ENCODE peak calls at places on chromosomes 1 and 21, in seven cellular contexts. H, X, N, I, G, A and M are unnamed samples.

GRCh38 chr1:183173828-183174227 is 12.2 kb upstream of the LAMC2 start:
- DNase-seq in G (no peak), H (no peak), A (no peak), N (no peak), I (no peak), X (no peak), M (no peak)

GRCh38 chr1:94865369-94865768 is 45.2 kb downstream of the SLC44A3 start:
- DNase-seq in X (no peak), H (no peak), G (no peak), N (no peak), I (no peak), A (peak), M (no peak)

GRCh38 chr1:7527733-7528045 is 243.4 kb upstream of the VAMP3 start:
- DNase-seq in N (no peak), G (no peak), A (no peak), I (no peak), H (no peak), X (no peak), M (no peak)

GRCh38 chr1:187943606-187944403 is 1115.1 kb downstream of the PLA2G4A start:
- DNase-seq in G (no peak), N (no peak), H (no peak), X (no peak), A (no peak), I (no peak), M (no peak)

GRCh38 chr1:109181085-109181806 is 32.5 kb upstream of the SARS1 start:
- DNase-seq in N (peak), A (peak), G (no peak), I (no peak), H (no peak), X (no peak), M (no peak)

GRCh38 chr1:153260980-153261792 is 1.7 kb downstream of the LORICRIN start:
- DNase-seq in X (peak), I (no peak), N (no peak), A (peak), H (peak), G (peak), M (no peak)

GRCh38 chr21:45747802-45748445 is 104.4 kb downstream of the PCBP3 start:
- DNase-seq in H (no peak), A (peak), N (peak), G (no peak), I (no peak), X (no peak), M (no peak)

GRCh38 chr1:12436817-12437599 is 181.0 kb downstream of the DHRS3 start:
- DNase-seq in H (no peak), G (no peak), A (peak), N (no peak), I (no peak), X (no peak), M (no peak)

GRCh38 chr1:234863596-234863995 is 253.6 kb upstream of the IRF2BP2 start:
- DNase-seq in H (no peak), G (peak), X (peak), N (no peak), I (no peak), A (no peak), M (no peak)

GRCh38 chr1:83716641-83717040 is 282.3 kb downstream of the TTLL7 start:
- DNase-seq in A (no peak), G (no peak), N (no peak), H (no peak), I (no peak), X (no peak), M (no peak)

GRCh38 chr1:99180343-99180808 is 83.9 kb upstream of the PLPPR4 start:
- DNase-seq in X (peak), A (peak), H (peak), N (peak), G (peak), I (peak), M (peak)

GRCh38 chr1:86155807-86156561 is 588 bp downstream of the COL24A1 start:
- DNase-seq in G (peak), A (peak), H (no peak), N (peak), I (no peak), X (no peak), M (no peak)

GRCh38 chr1:109930252-109930993 is 19.8 kb downstream of the CSF1 start:
- DNase-seq in G (no peak), H (no peak), I (no peak), X (no peak), N (no peak), A (no peak), M (no peak)

GRCh38 chr1:224183591-224184312 is 712 bp downstream of the DEGS1 start:
- DNase-seq in X (peak), H (peak), N (peak), G (peak), A (peak), I (no peak), M (peak)

GRCh38 chr1:70496181-70496580 is 85.1 kb downstream of the CTH start:
- DNase-seq in I (no peak), A (no peak), G (no peak), N (no peak), X (no peak), H (no peak), M (no peak)

GRCh38 chr1:151888972-151889570 is 20.2 kb downstream of the THEM4 start:
- DNase-seq in I (no peak), G (no peak), N (peak), X (no peak), A (no peak), H (no peak), M (no peak)

GRCh38 chr1:97869441-97869840 is 51.4 kb downstream of the DPYD start:
- DNase-seq in N (no peak), A (no peak), G (no peak), I (no peak), H (no peak), X (no peak), M (no peak)

GRCh38 chr1:1535989-1536937 is 4.2 kb downstream of the TMEM240 start:
- DNase-seq in X (no peak), N (no peak), G (no peak), A (no peak), I (no peak), H (no peak), M (no peak)

GRCh38 chr1:207454046-207454964 is at the start of gene CR2:
- DNase-seq in H (peak), N (peak), G (peak), I (no peak), X (peak), A (no peak), M (no peak)

GRCh38 chr21:44854664-44855446 is 18.6 kb downstream of the PTTG1IP start:
- DNase-seq in X (no peak), I (no peak), A (no peak), H (no peak), G (no peak), N (no peak), M (no peak)

GRCh38 chr1:29550119-29550841 is 314.0 kb downstream of the PTPRU start:
- DNase-seq in N (peak), A (no peak), X (no peak), G (peak), I (no peak), H (no peak), M (no peak)

GRCh38 chr1:239786464-239786863 is 305.2 kb upstream of the FMN2 start:
- DNase-seq in N (no peak), X (no peak), I (no peak), A (no peak), G (no peak), H (no peak), M (no peak)

GRCh38 chr1:240232548-240232947 is 140.9 kb downstream of the FMN2 start:
- DNase-seq in I (no peak), X (no peak), H (no peak), A (no peak), G (no peak), N (no peak), M (no peak)

GRCh38 chr1:91804546-91805023 is 81.4 kb downstream of the TGFBR3 start:
- DNase-seq in G (no peak), X (peak), A (peak), I (no peak), H (peak), N (no peak), M (peak)

GRCh38 chr1:214549604-214550338 is 1.6 kb downstream of the PTPN14 start:
- DNase-seq in A (peak), I (no peak), H (no peak), X (no peak), G (no peak), N (peak), M (no peak)

GRCh38 chr21:45452696-45453307 is 47.8 kb downstream of the COL18A1 start:
- DNase-seq in X (no peak), I (no peak), N (no peak), G (no peak), H (no peak), A (no peak), M (no peak)

GRCh38 chr1:96992871-96993270 is 271.3 kb downstream of the PTBP2 start:
- DNase-seq in H (no peak), G (no peak), X (no peak), A (no peak), N (no peak), I (no peak), M (no peak)

GRCh38 chr1:17292299-17293198 is 15.4 kb upstream of the PADI4 start:
- DNase-seq in G (no peak), H (no peak), X (no peak), I (no peak), N (no peak), A (no peak), M (no peak)

GRCh38 chr1:76013209-76013581 is 61.4 kb upstream of the ST6GALNAC3 start:
- DNase-seq in H (no peak), I (no peak), A (no peak), N (no peak), G (no peak), X (no peak), M (no peak)

GRCh38 chr1:38651669-38652068 is 207.9 kb downstream of the RRAGC start:
- DNase-seq in I (no peak), A (no peak), H (no peak), X (no peak), N (no peak), G (no peak), M (no peak)

GRCh38 chr1:8794605-8795004 is 22.8 kb downstream of the RERE start:
- DNase-seq in G (no peak), X (no peak), N (no peak), I (no peak), H (no peak), A (no peak), M (peak)

GRCh38 chr1:160795951-160796383 is at the start of gene LY9:
- DNase-seq in N (no peak), G (no peak), H (peak), X (peak), A (no peak), I (no peak), M (peak)

GRCh38 chr1:25900209-25900608 is 6.0 kb downstream of the STMN1 start:
- DNase-seq in H (no peak), N (no peak), A (no peak), X (no peak), I (no peak), G (no peak), M (no peak)

GRCh38 chr1:202133016-202133415 is 10.3 kb downstream of the GPR37L1 start:
- DNase-seq in G (peak), A (no peak), I (peak), X (no peak), H (no peak), N (peak), M (no peak)

GRCh38 chr1:53486395-53487026 is 27.3 kb downstream of the DMRTB1 start:
- DNase-seq in I (no peak), H (no peak), G (no peak), N (no peak), A (no peak), X (no peak), M (no peak)

GRCh38 chr1:53483656-53484055 is 24.5 kb downstream of the DMRTB1 start:
- DNase-seq in G (no peak), X (no peak), H (no peak), I (no peak), A (no peak), N (no peak), M (no peak)

GRCh38 chr1:53484705-53485477 is 25.7 kb downstream of the DMRTB1 start:
- DNase-seq in I (no peak), H (no peak), A (no peak), N (no peak), G (no peak), X (no peak), M (no peak)

GRCh38 chr1:53483170-53483569 is 24.0 kb downstream of the DMRTB1 start:
- DNase-seq in G (no peak), N (no peak), H (no peak), X (no peak), A (no peak), I (no peak), M (no peak)

GRCh38 chr1:53485478-53486394 is 26.5 kb downstream of the DMRTB1 start:
- DNase-seq in H (peak), I (peak), A (peak), N (peak), X (peak), G (peak), M (peak)
- TF ChIP-seq CTCF in H (peak), I (peak), A (peak), N (peak), X (peak), G (peak), M (peak)

GRCh38 chr1:77797991-77798390 is 18.5 kb downstream of the MIGA1 start:
- DNase-seq in G (no peak), A (peak), X (no peak), H (no peak), I (no peak), N (no peak), M (no peak)
- H3K27ac ChIP-seq in G (no peak), A (no peak), X (no peak), H (no peak), I (peak), N (no peak), M (no peak)

DNA sequence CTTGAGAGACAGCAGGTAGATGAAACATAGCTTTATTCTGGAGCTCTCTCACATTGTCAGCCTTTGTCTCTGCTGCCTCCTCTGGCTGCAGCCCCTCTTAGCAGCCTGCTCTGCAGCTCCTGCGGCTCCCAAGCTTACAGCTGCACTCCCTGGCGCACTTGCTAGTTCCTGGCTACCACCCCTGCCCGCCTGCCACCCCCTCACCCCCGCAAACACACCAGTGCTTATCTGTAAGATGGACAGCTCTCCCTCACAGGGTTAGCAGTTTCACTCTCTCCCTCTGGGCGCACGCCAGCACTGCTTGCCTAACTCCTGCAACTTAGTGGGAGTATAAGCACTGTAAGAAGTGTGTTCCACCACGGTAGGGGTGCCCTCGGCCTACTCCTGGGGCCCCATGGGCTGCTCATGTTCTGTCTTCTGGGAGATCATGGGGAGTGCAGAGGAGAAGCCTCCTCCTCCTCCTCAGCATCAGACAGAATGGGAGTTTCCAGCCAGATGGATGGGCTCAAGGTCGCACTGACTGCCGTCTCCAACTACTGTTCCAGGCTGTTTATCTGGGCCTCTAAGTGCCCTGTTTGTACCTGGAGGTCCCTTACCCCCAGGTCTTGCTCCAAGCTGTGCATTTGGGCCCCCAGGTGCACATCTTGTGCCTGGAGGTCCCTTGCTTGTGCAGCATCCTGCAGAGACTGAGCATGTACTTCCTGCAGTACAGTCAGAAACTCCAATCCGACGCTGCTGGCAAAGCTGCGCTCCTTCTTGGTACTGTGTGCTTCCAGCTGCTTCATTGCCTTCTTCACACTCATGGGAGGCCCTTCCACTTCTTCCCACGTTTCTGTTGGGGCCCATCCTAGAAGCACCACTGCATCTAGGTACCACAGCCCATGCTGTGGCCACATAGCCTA is 1388.1 kb downstream of the AMY1C start:
- DNase-seq in H (no peak), A (no peak), G (no peak), X (no peak), N (peak), I (no peak), M (no peak)
- TF ChIP-seq CTCF in H (no peak), A (no peak), G (no peak), X (no peak), N (peak), I (no peak), M (no peak)

GRCh38 chr1:204145033-204145504 is 6.8 kb downstream of the ETNK2 start:
- DNase-seq in X (no peak), N (no peak), H (no peak), G (no peak), I (no peak), A (no peak), M (no peak)

GRCh38 chr1:204142032-204142974 is 9.5 kb downstream of the ETNK2 start:
- DNase-seq in I (no peak), N (no peak), A (no peak), X (no peak), H (no peak), G (no peak), M (no peak)

GRCh38 chr1:204141131-204141530 is 10.7 kb downstream of the ETNK2 start:
- DNase-seq in H (no peak), A (no peak), X (no peak), N (no peak), I (no peak), G (no peak), M (no peak)

GRCh38 chr1:204146309-204146708 is 5.5 kb downstream of the ETNK2 start:
- DNase-seq in H (no peak), A (no peak), X (no peak), I (no peak), G (no peak), N (no peak), M (no peak)

DNA sequence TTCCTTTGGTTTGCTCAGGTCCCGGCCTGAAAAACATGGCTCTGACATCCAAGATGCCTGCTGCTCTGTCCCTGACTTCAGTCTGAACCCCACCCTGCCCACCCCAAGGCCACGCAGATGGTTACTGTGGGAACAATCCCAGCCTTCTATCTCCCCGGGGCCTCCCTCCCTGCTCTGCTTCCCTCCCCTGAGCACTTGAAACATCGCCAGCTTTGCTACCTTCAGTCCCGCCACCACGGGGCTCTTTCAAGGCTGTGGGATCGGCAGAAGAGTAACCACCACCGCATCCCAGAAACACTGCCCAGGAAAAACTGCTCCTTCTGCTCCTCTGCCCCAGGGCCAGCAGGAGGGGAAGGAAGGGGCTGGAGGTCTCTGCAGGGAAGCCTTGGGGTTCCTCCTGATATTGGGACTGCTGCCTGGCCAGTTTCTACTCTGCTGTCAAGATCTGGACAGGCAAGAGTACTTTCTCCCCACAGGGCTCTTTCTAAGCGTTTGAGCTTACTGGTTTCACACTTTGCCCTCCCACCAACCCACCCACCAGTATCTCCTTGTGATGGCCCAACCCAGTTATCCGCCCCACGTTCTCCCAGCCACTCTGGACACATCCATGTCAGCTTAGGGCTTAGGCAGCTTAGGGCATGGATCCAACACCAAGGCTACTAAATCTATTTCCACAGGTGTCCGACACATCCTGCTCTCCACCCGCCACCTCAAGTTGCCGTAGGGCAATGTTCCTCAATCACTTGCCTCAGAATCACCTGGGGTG is 8.4 kb downstream of the ETNK2 start:
- DNase-seq in N (no peak), I (no peak), H (no peak), X (no peak), A (no peak), G (no peak), M (no peak)
- H3K27ac ChIP-seq in N (no peak), I (no peak), H (no peak), X (no peak), A (no peak), G (no peak), M (no peak)

DNA sequence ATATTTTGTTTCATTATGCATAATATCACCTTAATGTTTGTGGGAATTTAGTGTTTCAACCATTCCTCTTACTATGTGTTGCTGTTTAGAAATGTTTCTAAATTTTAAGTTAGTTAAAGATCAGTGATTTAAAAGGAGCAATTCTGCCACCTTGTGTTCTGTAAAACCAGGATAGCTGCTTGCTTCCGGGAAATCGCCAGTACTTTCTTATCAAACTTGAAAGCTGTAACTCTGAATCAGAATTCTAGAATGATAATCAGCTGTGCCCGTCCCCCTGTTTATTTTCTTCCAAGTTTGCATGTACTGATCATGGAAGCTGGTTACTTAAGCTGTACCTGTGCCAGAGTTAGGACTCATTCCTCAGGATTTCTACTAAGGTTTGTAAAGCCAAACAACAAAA is 656.4 kb downstream of the LTN1 start:
- DNase-seq in X (no peak), G (no peak), H (no peak), N (peak), A (peak), I (no peak), M (no peak)
- TF ChIP-seq CTCF in X (no peak), G (peak), H (no peak), N (peak), A (peak), I (peak), M (no peak)

GRCh38 chr21:27837933-27838332 is 871.0 kb upstream of the ADAMTS5 start:
- DNase-seq in H (no peak), X (no peak), G (no peak), N (no peak), I (no peak), A (no peak), M (no peak)

GRCh38 chr21:27838585-27838984 is 871.7 kb upstream of the ADAMTS5 start:
- DNase-seq in A (no peak), N (no peak), G (no peak), H (no peak), I (no peak), X (no peak), M (no peak)

GRCh38 chr21:27839512-27840115 is 872.7 kb upstream of the ADAMTS5 start:
- DNase-seq in A (no peak), I (no peak), G (no peak), X (no peak), N (no peak), H (no peak), M (no peak)

GRCh38 chr21:27840273-27840672 is 873.4 kb upstream of the ADAMTS5 start:
- DNase-seq in A (no peak), H (no peak), X (no peak), N (no peak), G (no peak), I (no peak), M (no peak)

GRCh38 chr21:27841084-27841483 is 874.2 kb upstream of the ADAMTS5 start:
- DNase-seq in X (no peak), I (no peak), G (no peak), A (no peak), H (no peak), N (no peak), M (no peak)
- H3K27ac ChIP-seq in X (no peak), I (no peak), G (peak), A (no peak), H (no peak), N (no peak), M (no peak)

GRCh38 chr1:229710746-229711145 is 84.7 kb downstream of the URB2 start:
- DNase-seq in X (no peak), H (no peak), A (peak), I (no peak), G (no peak), N (no peak), M (no peak)
- TF ChIP-seq CTCF in X (no peak), H (no peak), A (peak), I (no peak), G (no peak), N (peak), M (no peak)

GRCh38 chr1:155104605-155105534 is 22.8 kb upstream of the EFNA1 start:
- DNase-seq in N (no peak), A (peak), H (no peak), I (no peak), G (no peak), X (no peak), M (no peak)
- H3K27ac ChIP-seq in N (peak), A (no peak), H (no peak), I (peak), G (no peak), X (no peak), M (no peak)